ENCODE peak calls at places on chromosomes 1 and 21, in five cellular contexts. H, L, K, U and X are unnamed samples.

GRCh38 chr1:39900662-39901485 is 843 bp downstream of the MYCL start:
- DNase-seq in H (peak; percentile 41), L (no peak), K (no peak), U (no peak), X (no peak)

GRCh38 chr1:237562247-237562823 is 328.4 kb downstream of the ZP4 start:
- DNase-seq in H (no peak), L (no peak), K (no peak), U (no peak), X (no peak)

GRCh38 chr21:42561742-42562141 is 48.1 kb downstream of the SLC37A1 start:
- DNase-seq in H (no peak), L (no peak), K (no peak), U (no peak), X (no peak)

GRCh38 chr1:174740248-174740990 is 259.3 kb upstream of the CACYBP start:
- DNase-seq in H (no peak), L (no peak), K (no peak), U (no peak), X (no peak)

GRCh38 chr1:205339197-205339702 is 17.5 kb downstream of the KLHDC8A start:
- DNase-seq in H (no peak), L (no peak), K (no peak), U (no peak), X (no peak)

GRCh38 chr1:206698011-206698410 is 13.3 kb downstream of the MAPKAPK2 start:
- DNase-seq in H (no peak), L (no peak), K (no peak), U (no peak), X (no peak)

GRCh38 chr1:74767490-74767889 is 34.5 kb downstream of the TYW3 start:
- DNase-seq in H (no peak), L (no peak), K (no peak), U (no peak), X (no peak)

GRCh38 chr1:99608058-99608457 is 37.9 kb upstream of the PALMD start:
- DNase-seq in H (no peak), L (no peak), K (no peak), U (no peak), X (no peak)

GRCh38 chr1:80218112-80218511 is 1211.6 kb upstream of the ADGRL4 start:
- DNase-seq in H (no peak), L (no peak), K (no peak), U (no peak), X (no peak)

GRCh38 chr1:3019516-3020051 is 1.7 kb upstream of the ACTRT2 start:
- DNase-seq in H (peak; percentile 7), L (no peak), K (no peak), U (no peak), X (no peak)

GRCh38 chr21:26003428-26003827 is 167.1 kb downstream of the APP start:
- DNase-seq in H (no peak), L (no peak), K (no peak), U (no peak), X (no peak)

GRCh38 chr1:112026018-112026417 is 36.5 kb upstream of the KCND3 start:
- DNase-seq in H (no peak), L (no peak), K (no peak), U (no peak), X (no peak)

GRCh38 chr1:102107441-102107840 is 110.7 kb upstream of the OLFM3 start:
- DNase-seq in H (no peak), L (no peak), K (no peak), U (no peak), X (no peak)

GRCh38 chr1:202058001-202058908 is 47.9 kb downstream of the ELF3 start:
- DNase-seq in H (no peak), L (no peak), K (no peak), U (no peak), X (no peak)

GRCh38 chr21:45596704-45597318 is 46.7 kb upstream of the PCBP3 start:
- DNase-seq in H (peak; percentile 82), L (peak; percentile 72), K (peak; percentile 69), U (peak; percentile 89), X (peak; percentile 78)

GRCh38 chr1:32870615-32871363 is at the start of gene FNDC5:
- DNase-seq in H (peak; percentile 46), L (no peak), K (no peak), U (no peak), X (no peak)

GRCh38 chr1:16352842-16353535 is 709 bp upstream of the FBXO42 start:
- DNase-seq in H (no peak), L (no peak), K (no peak), U (no peak), X (no peak)

GRCh38 chr1:93629101-93630059 is 52.3 kb downstream of the BCAR3 start:
- DNase-seq in H (peak; percentile 55), L (no peak), K (no peak), U (no peak), X (no peak)